ENCODE peak calls at places on chromosomes 11 and 22, in seven cellular contexts. G is sigmoid colon, K is IMR-90, X is heart right ventricle, J is left ventricle myocardium inferior, T is GM12864, D is H1. W is an unnamed sample.

GRCh38 chr11:34323601-34324000 is 34.2 kb downstream of the ABTB2 start:
- DNase-seq in G (no peak), K (no peak), X (no peak), J (no peak), T (no peak), D (no peak), W (peak)

GRCh38 chr11:89249196-89249595 is 71.5 kb downstream of the TYR start:
- DNase-seq in G (no peak), K (no peak), X (no peak), J (no peak), T (no peak), D (no peak), W (no peak)

GRCh38 chr22:37254206-37254866 is 10.3 kb upstream of the RAC2 start:
- DNase-seq in G (no peak), K (peak), X (no peak), J (no peak), T (no peak), D (no peak), W (no peak)

GRCh38 chr11:119046489-119046888 is 10.5 kb downstream of the HYOU1 start:
- DNase-seq in G (no peak), K (no peak), X (no peak), J (no peak), T (no peak), D (no peak), W (no peak)

GRCh38 chr11:44788536-44789227 is 61.9 kb downstream of the TSPAN18 start:
- DNase-seq in G (no peak), K (peak), X (no peak), J (no peak), T (no peak), D (no peak), W (no peak)

GRCh38 chr11:115455606-115456005 is 48.6 kb downstream of the CADM1 start:
- DNase-seq in G (no peak), K (no peak), X (no peak), J (no peak), T (no peak), D (no peak), W (no peak)

GRCh38 chr11:3041699-3042098 is 15.5 kb downstream of the CARS1 start:
- DNase-seq in G (no peak), K (no peak), X (peak), J (peak), T (no peak), D (no peak), W (no peak)

GRCh38 chr11:75313457-75314272 is 37.8 kb downstream of the ARRB1 start:
- DNase-seq in G (peak), K (peak), X (peak), J (peak), T (no peak), D (no peak), W (peak)

GRCh38 chr22:33519140-33519973 is 400.9 kb downstream of the LARGE1 start:
- DNase-seq in G (no peak), K (peak), X (peak), J (no peak), T (peak), D (peak), W (no peak)

GRCh38 chr11:75147875-75148263 is 3.0 kb upstream of the SLCO2B1 start:
- DNase-seq in G (peak), K (no peak), X (peak), J (peak), T (no peak), D (no peak), W (no peak)

GRCh38 chr22:43992331-43992821 is 31.7 kb upstream of the PARVB start:
- DNase-seq in G (peak), K (peak), X (no peak), J (no peak), T (no peak), D (no peak), W (peak)

GRCh38 chr11:2133481-2134021 is 5.6 kb downstream of the IGF2 start:
- DNase-seq in G (no peak), K (no peak), X (no peak), J (no peak), T (no peak), D (no peak), W (no peak)

GRCh38 chr22:44193537-44193896 is 12.8 kb downstream of the PARVG start:
- DNase-seq in G (no peak), K (no peak), X (no peak), J (no peak), T (no peak), D (no peak), W (no peak)

GRCh38 chr11:102413497-102413896 is 39.1 kb downstream of the TMEM123 start:
- DNase-seq in G (no peak), K (no peak), X (no peak), J (no peak), T (no peak), D (no peak), W (no peak)

GRCh38 chr11:119592642-119593041 is 136.4 kb downstream of the NECTIN1 start:
- DNase-seq in G (peak), K (no peak), X (no peak), J (no peak), T (no peak), D (no peak), W (no peak)

GRCh38 chr11:61594907-61595257 is 14.0 kb upstream of the SYT7 start:
- DNase-seq in G (no peak), K (no peak), X (no peak), J (no peak), T (no peak), D (no peak), W (no peak)

GRCh38 chr11:69642549-69642912 is 1.6 kb downstream of the CCND1 start:
- DNase-seq in G (peak), K (no peak), X (no peak), J (peak), T (no peak), D (no peak), W (no peak)

GRCh38 chr11:15258433-15259350 is 144.0 kb downstream of the INSC start:
- DNase-seq in G (no peak), K (peak), X (no peak), J (no peak), T (no peak), D (no peak), W (peak)

GRCh38 chr11:17771415-17771814 is 36.8 kb downstream of the KCNC1 start:
- DNase-seq in G (no peak), K (no peak), X (no peak), J (no peak), T (no peak), D (no peak), W (no peak)

GRCh38 chr22:23383491-23384450 is 196.3 kb downstream of the IGLL1 start:
- DNase-seq in G (no peak), K (no peak), X (no peak), J (no peak), T (no peak), D (peak), W (no peak)

GRCh38 chr22:44284711-44285110 is 28.0 kb downstream of the SHISAL1 start:
- DNase-seq in G (no peak), K (no peak), X (no peak), J (no peak), T (no peak), D (no peak), W (no peak)

GRCh38 chr11:70928854-70929598 is 323.4 kb downstream of the SHANK2 start:
- DNase-seq in G (no peak), K (no peak), X (no peak), J (no peak), T (no peak), D (no peak), W (no peak)
- TF ChIP-seq CTCF in G (no peak), K (no peak), X (no peak), J (no peak), T (no peak), D (peak), W (no peak)

DNA sequence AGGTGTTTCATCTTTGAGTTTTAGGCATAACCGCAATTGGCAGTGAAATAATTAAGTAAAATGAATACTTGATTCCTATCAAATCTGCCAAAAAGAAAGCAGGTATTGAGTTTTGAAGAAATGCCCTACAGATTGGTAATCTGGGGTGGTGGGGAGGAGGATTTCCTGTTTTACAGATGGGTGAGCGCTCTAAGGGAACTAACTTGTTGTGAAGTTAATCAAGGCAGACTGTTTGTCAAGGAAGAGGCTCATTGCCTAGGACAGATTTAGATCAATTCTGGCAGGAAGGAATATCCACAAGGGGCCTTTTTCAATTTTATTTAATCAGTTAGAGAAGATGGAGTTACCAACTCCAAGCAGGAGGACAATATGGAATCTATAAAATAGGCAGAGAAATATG is 271.5 kb upstream of the CCDC90B start:
- DNase-seq in G (no peak), K (no peak), X (no peak), J (no peak), T (no peak), D (no peak), W (no peak)
- H3K4me3 ChIP-seq in G (no peak), K (no peak), X (no peak), J (no peak), T (no peak), D (no peak), W (no peak)

GRCh38 chr11:35365395-35365794 is 54.0 kb downstream of the SLC1A2 start:
- DNase-seq in G (no peak), K (no peak), X (no peak), J (no peak), T (no peak), D (no peak), W (no peak)

GRCh38 chr11:35364101-35364780 is 55.1 kb downstream of the SLC1A2 start:
- DNase-seq in G (peak), K (peak), X (peak), J (peak), T (no peak), D (no peak), W (peak)

GRCh38 chr11:35360059-35360530 is 59.3 kb downstream of the SLC1A2 start:
- DNase-seq in G (no peak), K (no peak), X (no peak), J (no peak), T (no peak), D (no peak), W (no peak)

GRCh38 chr11:35363246-35364100 is 55.9 kb downstream of the SLC1A2 start:
- DNase-seq in G (peak), K (no peak), X (peak), J (no peak), T (no peak), D (no peak), W (peak)

GRCh38 chr11:35362571-35362980 is 56.8 kb downstream of the SLC1A2 start:
- DNase-seq in G (no peak), K (peak), X (no peak), J (no peak), T (no peak), D (no peak), W (peak)
- TF ChIP-seq CTCF in G (no peak), K (no peak), X (no peak), J (no peak), T (no peak), D (no peak), W (peak)

GRCh38 chr11:62922189-62922589 is 1.0 kb upstream of the CHRM1 start:
- DNase-seq in G (no peak), K (no peak), X (no peak), J (no peak), T (no peak), D (no peak), W (no peak)
- H3K4me3 ChIP-seq in G (no peak), K (no peak), X (no peak), J (no peak), T (no peak), D (no peak), W (no peak)

GRCh38 chr22:41574847-41575381 is 14.1 kb downstream of the CSDC2 start:
- DNase-seq in G (peak), K (peak), X (peak), J (peak), T (no peak), D (no peak), W (peak)

GRCh38 chr22:41578818-41579217 is 10.8 kb downstream of the PMM1 start:
- DNase-seq in G (no peak), K (no peak), X (no peak), J (no peak), T (no peak), D (no peak), W (no peak)

GRCh38 chr22:41578114-41578513 is 11.5 kb downstream of the PMM1 start:
- DNase-seq in G (no peak), K (no peak), X (no peak), J (no peak), T (no peak), D (no peak), W (no peak)

GRCh38 chr22:41575533-41575932 is 14.1 kb downstream of the PMM1 start:
- DNase-seq in G (no peak), K (no peak), X (no peak), J (no peak), T (no peak), D (no peak), W (no peak)

GRCh38 chr22:41576877-41577276 is 12.8 kb downstream of the PMM1 start:
- DNase-seq in G (no peak), K (peak), X (no peak), J (peak), T (no peak), D (peak), W (peak)
- TF ChIP-seq CTCF in G (no peak), K (peak), X (peak), J (peak), T (peak), D (peak), W (peak)

GRCh38 chr11:114159802-114160588 is 100.5 kb downstream of the ZBTB16 start:
- DNase-seq in G (peak), K (peak), X (peak), J (peak), T (no peak), D (no peak), W (peak)
- H3K4me3 ChIP-seq in G (peak), K (no peak), X (peak), J (peak), T (no peak), D (no peak), W (peak)

DNA sequence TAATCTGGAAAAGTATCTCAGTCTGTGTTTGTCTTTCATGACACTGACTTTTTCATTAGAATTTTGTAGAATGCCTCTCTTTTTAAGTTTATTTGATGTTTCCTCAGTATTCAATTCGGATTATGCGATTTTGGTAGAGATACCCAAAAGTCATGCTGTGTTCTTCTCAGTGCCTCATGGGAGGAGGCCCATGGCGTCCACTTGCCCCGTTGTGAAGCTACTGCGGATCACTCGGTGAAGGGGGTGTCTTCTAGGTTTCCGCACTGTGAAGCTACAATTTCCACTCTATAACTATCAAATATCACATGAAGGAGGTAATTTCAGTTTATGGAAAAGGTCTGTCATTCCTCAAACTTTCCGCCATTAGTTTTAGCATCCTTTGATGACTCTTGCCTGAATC is 794.0 kb downstream of the TBC1D22A start:
- DNase-seq in G (no peak), K (no peak), X (no peak), J (no peak), T (no peak), D (no peak), W (no peak)
- TF ChIP-seq CTCF in G (no peak), K (no peak), X (no peak), J (no peak), T (no peak), D (no peak), W (no peak)

DNA sequence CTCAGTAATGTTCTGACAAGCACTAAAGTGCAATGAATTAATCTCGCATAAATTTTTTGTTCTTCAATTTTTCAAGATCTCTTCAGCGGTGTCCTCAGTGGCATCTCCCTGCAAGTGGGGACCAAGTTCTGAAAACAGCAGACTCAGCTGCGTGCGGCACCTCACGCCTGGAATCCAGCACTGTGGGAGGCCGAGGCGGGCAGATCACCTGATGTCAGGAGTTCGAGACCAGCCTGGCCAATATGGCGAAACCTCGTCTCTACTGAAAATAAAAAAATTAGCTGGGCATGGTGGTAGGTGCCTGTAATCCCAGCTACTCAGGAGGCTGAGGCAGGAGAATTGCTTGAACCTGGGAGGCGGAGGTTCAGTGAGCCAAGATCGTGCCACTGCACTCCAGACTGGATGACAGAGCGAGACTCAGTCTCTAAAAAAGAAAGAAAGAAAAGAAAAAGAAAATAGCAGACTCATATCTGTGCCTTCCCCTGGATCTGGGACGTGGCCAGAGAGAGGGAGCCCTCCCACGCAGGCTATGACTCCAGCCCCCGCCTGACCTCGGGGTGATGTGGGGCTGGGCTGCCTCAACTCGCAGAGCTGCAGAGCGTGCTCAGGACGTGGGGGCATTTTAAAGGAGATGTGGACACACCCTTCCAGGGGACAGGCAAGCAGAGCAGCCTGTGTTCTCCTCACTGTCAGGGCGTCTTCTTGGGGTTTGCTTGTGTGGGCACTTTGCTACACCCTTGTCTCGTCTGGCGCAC is 346.6 kb downstream of the BRD1 start:
- DNase-seq in G (no peak), K (no peak), X (no peak), J (no peak), T (no peak), D (no peak), W (no peak)
- H3K4me3 ChIP-seq in G (no peak), K (no peak), X (no peak), J (peak), T (no peak), D (no peak), W (no peak)

DNA sequence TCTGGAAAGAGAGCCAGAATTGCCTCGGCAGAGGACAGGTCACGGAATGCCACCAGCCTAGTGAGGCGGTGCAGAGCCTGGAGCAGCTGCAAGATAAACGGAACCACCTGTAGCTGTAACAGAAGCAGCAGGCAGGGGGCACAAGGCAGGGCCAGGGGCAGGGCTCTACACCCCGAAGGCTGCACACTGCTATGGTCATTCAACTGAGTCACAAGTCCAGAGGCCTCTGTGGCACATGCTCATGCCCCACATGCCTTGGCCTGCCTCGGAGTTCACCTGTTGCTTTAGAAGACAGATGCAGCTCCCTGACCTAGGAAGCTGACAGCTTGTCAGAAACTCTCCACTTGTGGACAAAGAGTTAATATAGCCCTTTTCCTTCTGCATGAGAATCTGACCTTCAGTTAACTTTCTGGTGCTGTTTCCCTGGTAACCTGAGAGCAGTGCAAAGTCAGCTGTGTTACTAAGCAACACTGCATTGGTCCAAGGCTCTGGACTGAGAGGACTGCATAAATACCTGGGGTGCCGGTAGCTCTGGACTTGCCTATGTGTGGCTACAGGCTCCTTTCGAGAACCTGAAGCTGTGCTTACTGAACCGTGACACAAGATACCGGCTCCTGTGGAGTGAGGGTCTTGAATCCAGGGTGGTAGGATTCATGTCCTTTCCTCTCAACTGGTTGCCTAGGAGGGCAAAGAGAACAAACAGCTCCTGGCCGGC is 10.5 kb downstream of the COMMD9 start:
- DNase-seq in G (no peak), K (peak), X (no peak), J (no peak), T (no peak), D (no peak), W (no peak)
- TF ChIP-seq CTCF in G (no peak), K (no peak), X (no peak), J (no peak), T (no peak), D (peak), W (no peak)

GRCh38 chr22:42721045-42721434 is 370 bp upstream of the A4GALT start:
- DNase-seq in G (no peak), K (no peak), X (no peak), J (no peak), T (no peak), D (no peak), W (no peak)
- H3K4me3 ChIP-seq in G (peak), K (peak), X (peak), J (peak), T (peak), D (peak), W (peak)